ENCODE peak calls at places on chromosomes 16 and 17, in four cellular contexts. One of them, this sample, is unnamed.

GRCh38 chr16:15507299-15507958 is 73.0 kb downstream of the BMERB1 start:
- DNase-seq in GM12878: no peak
- DNase-seq in SK-N-SH: no peak
- DNase-seq in K562: no peak
- DNase-seq in this sample: peak

GRCh38 chr16:1414532-1415265 is at the start of gene UNKL:
- DNase-seq in GM12878: no peak
- DNase-seq in K562: peak
- DNase-seq in SK-N-SH: peak
- DNase-seq in this sample: peak

GRCh38 chr16:4945560-4946502 is 8.9 kb upstream of the PPL start:
- DNase-seq in SK-N-SH: no peak
- DNase-seq in GM12878: no peak
- DNase-seq in K562: no peak
- DNase-seq in this sample: no peak

GRCh38 chr16:920722-921121 is 50.1 kb downstream of the LMF1 start:
- DNase-seq in GM12878: no peak
- DNase-seq in K562: no peak
- DNase-seq in SK-N-SH: no peak
- DNase-seq in this sample: peak

GRCh38 chr16:55399911-55400310 is 75.9 kb downstream of the IRX6 start:
- DNase-seq in SK-N-SH: no peak
- DNase-seq in K562: no peak
- DNase-seq in GM12878: no peak
- DNase-seq in this sample: no peak

GRCh38 chr17:75778861-75779249 is 5.8 kb upstream of the UNK start:
- DNase-seq in GM12878: no peak
- DNase-seq in K562: no peak
- DNase-seq in SK-N-SH: no peak
- DNase-seq in this sample: peak

GRCh38 chr17:30372755-30373154 is 6.0 kb upstream of the CPD start:
- DNase-seq in GM12878: no peak
- DNase-seq in SK-N-SH: no peak
- DNase-seq in K562: peak
- DNase-seq in this sample: peak

GRCh38 chr16:16118337-16118736 is 105.0 kb downstream of the ABCC6 start:
- DNase-seq in K562: no peak
- DNase-seq in SK-N-SH: no peak
- DNase-seq in GM12878: no peak
- DNase-seq in this sample: no peak

GRCh38 chr17:11742891-11743290 is 144.6 kb downstream of the DNAH9 start:
- DNase-seq in GM12878: no peak
- DNase-seq in SK-N-SH: no peak
- DNase-seq in K562: no peak
- DNase-seq in this sample: no peak

GRCh38 chr16:11615756-11616447 is 29.2 kb upstream of the LITAF start:
- DNase-seq in K562: peak
- DNase-seq in SK-N-SH: no peak
- DNase-seq in GM12878: no peak
- DNase-seq in this sample: peak

GRCh38 chr17:79555543-79555942 is 55.3 kb downstream of the RBFOX3 start:
- DNase-seq in GM12878: no peak
- DNase-seq in SK-N-SH: no peak
- DNase-seq in K562: no peak
- DNase-seq in this sample: no peak

GRCh38 chr16:87784812-87785211 is 19.0 kb upstream of the KLHDC4 start:
- DNase-seq in SK-N-SH: no peak
- DNase-seq in GM12878: no peak
- DNase-seq in K562: no peak
- DNase-seq in this sample: peak

GRCh38 chr17:18191071-18191667 is 7.5 kb downstream of the ALKBH5 start:
- DNase-seq in SK-N-SH: no peak
- DNase-seq in K562: no peak
- DNase-seq in GM12878: no peak
- DNase-seq in this sample: no peak

GRCh38 chr17:13074026-13074425 is 56.2 kb upstream of the ELAC2 start:
- DNase-seq in SK-N-SH: no peak
- DNase-seq in K562: no peak
- DNase-seq in GM12878: no peak
- DNase-seq in this sample: peak

GRCh38 chr16:78906135-78906534 is 694.4 kb downstream of the MAF start:
- DNase-seq in GM12878: no peak
- DNase-seq in K562: no peak
- DNase-seq in SK-N-SH: no peak
- DNase-seq in this sample: no peak

GRCh38 chr17:8176998-8177731 is 985 bp upstream of the TMEM107 start:
- DNase-seq in SK-N-SH: no peak
- DNase-seq in K562: no peak
- DNase-seq in GM12878: no peak
- DNase-seq in this sample: no peak
- TF ChIP-seq MXI1 in SK-N-SH: no peak
- TF ChIP-seq MXI1 in K562: no peak
- TF ChIP-seq MXI1 in GM12878: no peak
- TF ChIP-seq MXI1 in this sample: no peak

DNA sequence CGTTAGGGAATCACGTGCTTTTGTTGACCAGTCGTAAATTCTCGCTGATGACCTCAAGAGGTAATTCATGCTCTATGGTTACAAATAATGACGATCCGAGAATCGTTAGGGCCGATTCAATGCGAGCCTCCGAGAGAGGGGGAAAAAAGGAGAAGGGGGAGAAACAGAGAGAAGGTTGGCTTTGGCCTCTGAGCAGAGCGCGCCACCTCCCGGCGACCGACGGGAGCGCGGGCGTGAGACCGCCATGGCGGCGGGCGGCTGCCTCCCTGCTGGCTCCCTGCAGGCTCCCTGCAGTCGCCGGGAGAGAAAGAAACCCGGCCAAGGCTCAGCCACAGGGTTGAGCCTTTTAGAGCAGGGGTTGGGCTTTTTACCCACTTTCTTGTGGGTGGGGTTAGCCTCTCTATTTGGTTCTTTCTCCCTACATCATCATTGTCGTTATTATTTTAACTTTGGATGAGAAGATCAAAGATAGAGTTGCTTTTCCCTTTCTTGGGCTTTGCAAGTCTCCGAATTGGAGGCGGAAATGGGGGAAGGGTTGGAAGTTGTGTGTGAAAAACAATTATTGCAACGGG is 347 bp upstream of the HOXB5 start:
- DNase-seq in GM12878: no peak
- DNase-seq in K562: peak
- DNase-seq in SK-N-SH: peak
- DNase-seq in this sample: peak
- TF ChIP-seq MXI1 in GM12878: no peak
- TF ChIP-seq MXI1 in K562: no peak
- TF ChIP-seq MXI1 in SK-N-SH: no peak
- TF ChIP-seq MXI1 in this sample: peak

GRCh38 chr17:32777436-32777835 is 99.5 kb downstream of the MYO1D start:
- DNase-seq in GM12878: no peak
- DNase-seq in K562: no peak
- DNase-seq in SK-N-SH: no peak
- DNase-seq in this sample: peak
- TF ChIP-seq MXI1 in GM12878: no peak
- TF ChIP-seq MXI1 in K562: no peak
- TF ChIP-seq MXI1 in SK-N-SH: no peak
- TF ChIP-seq MXI1 in this sample: no peak

DNA sequence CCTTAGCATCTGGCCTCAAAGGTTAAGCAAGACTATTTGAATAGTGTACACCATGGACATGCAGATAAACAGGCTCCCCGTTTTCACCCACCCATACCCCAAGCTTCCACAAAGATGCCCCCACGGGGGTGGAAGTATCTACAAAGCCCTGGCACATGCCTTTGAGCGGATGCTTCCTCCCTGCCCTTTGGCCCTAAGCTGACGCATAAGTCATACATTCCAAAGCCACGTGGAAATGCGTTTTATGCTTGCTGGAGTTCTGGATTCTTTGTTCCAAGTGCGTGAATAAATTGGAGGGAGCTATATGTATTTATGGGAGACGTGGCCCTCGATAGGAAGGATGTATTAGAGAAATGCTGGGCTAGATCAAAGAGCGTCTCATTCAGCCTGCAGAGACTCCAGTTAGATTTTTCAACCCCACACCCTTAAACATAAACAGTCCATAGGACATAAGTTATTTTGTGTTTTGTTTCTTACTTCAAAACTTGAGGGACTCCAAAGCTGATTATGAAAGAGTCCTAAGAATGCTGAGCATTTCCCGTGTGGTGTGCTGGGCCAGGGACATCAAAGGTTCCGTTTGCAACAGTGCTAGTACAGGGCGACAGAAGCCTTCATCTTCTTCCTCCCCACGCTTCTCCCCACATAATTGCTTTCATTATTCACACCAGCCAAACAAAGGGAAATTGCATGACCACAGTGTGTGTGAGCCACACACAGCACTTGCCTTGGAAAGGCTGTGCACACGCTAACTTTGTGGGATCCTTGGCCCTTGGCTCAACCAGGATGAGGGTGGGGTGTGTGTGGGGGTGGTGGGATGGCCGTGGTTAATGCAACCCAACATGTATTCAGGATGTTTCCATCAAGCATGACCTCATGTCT is 73.6 kb downstream of the WIPI1 start:
- DNase-seq in K562: no peak
- DNase-seq in GM12878: no peak
- DNase-seq in SK-N-SH: no peak
- DNase-seq in this sample: peak
- TF ChIP-seq MXI1 in K562: no peak
- TF ChIP-seq MXI1 in GM12878: no peak
- TF ChIP-seq MXI1 in SK-N-SH: no peak
- TF ChIP-seq MXI1 in this sample: peak

GRCh38 chr17:5121186-5121841 is 5.5 kb downstream of the USP6 start:
- DNase-seq in K562: no peak
- DNase-seq in GM12878: no peak
- DNase-seq in SK-N-SH: no peak
- DNase-seq in this sample: no peak
- TF ChIP-seq MXI1 in K562: no peak
- TF ChIP-seq MXI1 in GM12878: no peak
- TF ChIP-seq MXI1 in SK-N-SH: no peak
- TF ChIP-seq MXI1 in this sample: no peak

GRCh38 chr16:48963306-48963705 is 318.3 kb downstream of the CBLN1 start:
- DNase-seq in K562: no peak
- DNase-seq in GM12878: no peak
- DNase-seq in SK-N-SH: no peak
- DNase-seq in this sample: peak

GRCh38 chr16:48961546-48961945 is 320.1 kb downstream of the CBLN1 start:
- DNase-seq in GM12878: no peak
- DNase-seq in SK-N-SH: no peak
- DNase-seq in K562: no peak
- DNase-seq in this sample: no peak

GRCh38 chr16:48963901-48964615 is 317.6 kb downstream of the CBLN1 start:
- DNase-seq in SK-N-SH: no peak
- DNase-seq in GM12878: no peak
- DNase-seq in K562: no peak
- DNase-seq in this sample: peak

GRCh38 chr16:48969611-48970010 is 312.0 kb downstream of the CBLN1 start:
- DNase-seq in K562: no peak
- DNase-seq in GM12878: no peak
- DNase-seq in SK-N-SH: no peak
- DNase-seq in this sample: no peak

DNA sequence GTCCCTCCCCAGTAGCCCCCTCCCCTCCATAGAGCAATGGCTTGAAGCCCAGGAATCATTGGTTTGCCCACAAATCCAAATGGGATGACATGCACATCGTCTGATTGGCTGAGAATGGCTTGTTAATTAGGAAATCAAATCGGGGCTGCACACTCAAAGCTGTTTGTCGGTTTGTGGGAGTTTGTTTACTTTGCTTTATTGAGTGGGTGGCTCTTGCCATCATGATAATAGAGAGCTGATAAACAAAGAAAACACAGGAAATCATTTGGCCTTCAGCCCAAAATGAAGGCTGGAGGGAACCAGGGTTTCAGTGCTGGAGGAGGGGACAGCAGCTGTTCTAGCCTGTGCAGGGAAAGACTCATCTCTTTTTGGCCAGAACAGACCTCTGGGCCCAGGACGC is 316.2 kb downstream of the CBLN1 start:
- DNase-seq in SK-N-SH: peak
- DNase-seq in GM12878: no peak
- DNase-seq in K562: no peak
- DNase-seq in this sample: peak
- TF ChIP-seq MXI1 in SK-N-SH: no peak
- TF ChIP-seq MXI1 in GM12878: no peak
- TF ChIP-seq MXI1 in K562: no peak
- TF ChIP-seq MXI1 in this sample: no peak